ENCODE peak calls at places on chromosomes 3 and 15, in eight cellular contexts. C, P, E, Y, A, F, B and U are unnamed samples.
A peak's percentile ranks its signal among the peaks of the same experiment; 100 is the strongest.

GRCh38 chr3:26840272-26840870 is 217.8 kb downstream of the LRRC3B start:
- DNase-seq in Y (no peak), E (no peak), C (no peak), B (no peak), P (no peak), F (no peak), A (no peak), U (no peak)

GRCh38 chr3:194043516-194043915 is 92.4 kb upstream of the HES1 start:
- DNase-seq in E (peak; percentile 86), P (no peak), A (no peak), Y (peak; percentile 63), B (no peak), F (no peak), C (no peak), U (no peak)

GRCh38 chr15:41106947-41107346 is 9.1 kb downstream of the INO80 start:
- DNase-seq in C (no peak), P (no peak), A (no peak), Y (no peak), F (no peak), E (no peak), B (no peak), U (no peak)

GRCh38 chr15:62976301-62976842 is 66.2 kb upstream of the TPM1 start:
- DNase-seq in E (peak; percentile 53), A (no peak), B (no peak), Y (no peak), F (no peak), P (no peak), C (no peak), U (no peak)

GRCh38 chr3:127959873-127960272 is 44.8 kb downstream of the KBTBD12 start:
- DNase-seq in P (peak; percentile 55), B (no peak), A (no peak), F (no peak), Y (peak; percentile 20), E (peak; percentile 30), C (no peak), U (no peak)

GRCh38 chr15:78915341-78916087 is 29.3 kb downstream of the CTSH start:
- DNase-seq in B (no peak), C (no peak), E (no peak), Y (no peak), A (peak; percentile 80), P (peak; percentile 81), F (peak; percentile 55), U (peak; percentile 64)

GRCh38 chr3:52454235-52454937 is 545 bp upstream of the TNNC1 start:
- DNase-seq in A (no peak), B (no peak), E (no peak), P (peak; percentile 79), F (peak; percentile 56), Y (peak; percentile 6), C (no peak), U (peak; percentile 73)

GRCh38 chr15:78243491-78243941 is 9.2 kb upstream of the ACSBG1 start:
- DNase-seq in A (no peak), C (peak; percentile 74), Y (peak; percentile 47), E (no peak), P (peak; percentile 84), B (no peak), F (peak; percentile 57), U (peak; percentile 63)

GRCh38 chr15:101190196-101190595 is 61.7 kb downstream of the CHSY1 start:
- DNase-seq in F (no peak), P (no peak), Y (no peak), A (no peak), C (no peak), E (no peak), B (no peak), U (no peak)
- H3K4me1 ChIP-seq in F (peaks cover 90% of the 10 kb centered on the region), P (peaks cover 20% of the 10 kb centered on the region), Y (peaks cover 4% of the 10 kb centered on the region), A (peaks cover 8% of the 10 kb centered on the region), C (no peaks in the 10 kb centered on the region), E (peaks cover 28% of the 10 kb centered on the region), B (peaks cover 35% of the 10 kb centered on the region), U (peaks cover 52% of the 10 kb centered on the region)

DNA sequence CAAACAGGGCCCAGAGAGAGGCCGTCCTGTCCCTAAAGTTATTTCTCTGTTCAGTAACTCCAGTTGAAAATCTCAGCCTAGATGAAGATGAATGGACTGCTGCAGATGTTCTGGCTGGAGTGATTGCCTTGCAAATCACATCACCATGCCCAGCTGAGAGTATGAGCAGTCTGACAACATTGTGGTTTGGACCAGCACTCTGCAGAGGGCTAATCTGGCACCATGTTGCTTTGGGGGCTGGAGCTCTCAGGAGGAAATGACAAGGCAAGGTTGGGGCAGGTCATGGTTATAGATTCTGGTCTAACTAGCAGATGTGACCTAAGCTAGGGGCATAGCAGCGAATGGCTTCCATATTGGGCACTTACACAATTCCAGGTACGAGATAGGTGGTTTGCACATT is 314.2 kb downstream of the CLSTN2 start:
- DNase-seq in Y (no peak), C (no peak), F (no peak), E (no peak), B (no peak), P (no peak), A (no peak), U (peak; percentile 52)
- H3K4me1 ChIP-seq in Y (no peaks in the 10 kb centered on the region), C (peaks cover 2% of the 10 kb centered on the region), F (no peaks in the 10 kb centered on the region), E (peaks cover 10% of the 10 kb centered on the region), B (no peaks in the 10 kb centered on the region), P (no peaks in the 10 kb centered on the region), A (no peaks in the 10 kb centered on the region), U (no peaks in the 10 kb centered on the region)

GRCh38 chr3:123779646-123780231 is 104.4 kb downstream of the MYLK start:
- DNase-seq in B (no peak), P (no peak), C (no peak), E (peak; percentile 51), A (no peak), F (no peak), Y (no peak), U (no peak)

GRCh38 chr3:123781571-123782275 is 102.4 kb downstream of the MYLK start:
- DNase-seq in P (no peak), Y (no peak), B (no peak), A (no peak), F (no peak), C (no peak), E (peak; percentile 81), U (no peak)

GRCh38 chr3:123778991-123779622 is 105.0 kb downstream of the MYLK start:
- DNase-seq in F (no peak), Y (no peak), A (peak; percentile 54), B (no peak), E (no peak), P (no peak), C (peak; percentile 84), U (no peak)

GRCh38 chr3:123781138-123781537 is 103.0 kb downstream of the MYLK start:
- DNase-seq in E (no peak), F (no peak), A (no peak), B (no peak), C (no peak), Y (no peak), P (no peak), U (no peak)

DNA sequence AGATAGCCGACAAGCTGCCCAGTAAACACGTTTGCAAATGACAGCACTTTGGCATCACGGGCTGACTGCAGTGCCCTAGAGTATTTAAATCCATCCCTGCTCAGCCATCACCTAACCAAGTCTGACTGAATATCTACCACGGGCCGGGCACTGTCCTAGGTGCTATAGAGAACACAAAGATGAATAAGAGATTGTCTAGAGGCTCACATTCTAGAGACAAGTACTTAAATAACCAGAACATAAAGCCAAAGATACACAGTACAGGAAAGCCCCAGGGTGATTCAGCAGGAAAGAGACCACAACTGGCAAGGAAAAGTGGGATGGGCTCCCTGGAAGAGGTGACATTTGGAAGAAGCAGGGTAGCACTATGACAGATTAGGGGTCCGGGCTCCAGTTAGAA is 103.5 kb downstream of the MYLK start:
- DNase-seq in Y (no peak), P (no peak), E (peak; percentile 71), C (no peak), A (no peak), B (no peak), F (no peak), U (no peak)
- H3K4me1 ChIP-seq in Y (no peaks in the 10 kb centered on the region), P (no peaks in the 10 kb centered on the region), E (peaks cover 13% of the 10 kb centered on the region), C (peaks cover 2% of the 10 kb centered on the region), A (peaks cover 5% of the 10 kb centered on the region), B (no peaks in the 10 kb centered on the region), F (peaks cover 5% of the 10 kb centered on the region), U (no peaks in the 10 kb centered on the region)

DNA sequence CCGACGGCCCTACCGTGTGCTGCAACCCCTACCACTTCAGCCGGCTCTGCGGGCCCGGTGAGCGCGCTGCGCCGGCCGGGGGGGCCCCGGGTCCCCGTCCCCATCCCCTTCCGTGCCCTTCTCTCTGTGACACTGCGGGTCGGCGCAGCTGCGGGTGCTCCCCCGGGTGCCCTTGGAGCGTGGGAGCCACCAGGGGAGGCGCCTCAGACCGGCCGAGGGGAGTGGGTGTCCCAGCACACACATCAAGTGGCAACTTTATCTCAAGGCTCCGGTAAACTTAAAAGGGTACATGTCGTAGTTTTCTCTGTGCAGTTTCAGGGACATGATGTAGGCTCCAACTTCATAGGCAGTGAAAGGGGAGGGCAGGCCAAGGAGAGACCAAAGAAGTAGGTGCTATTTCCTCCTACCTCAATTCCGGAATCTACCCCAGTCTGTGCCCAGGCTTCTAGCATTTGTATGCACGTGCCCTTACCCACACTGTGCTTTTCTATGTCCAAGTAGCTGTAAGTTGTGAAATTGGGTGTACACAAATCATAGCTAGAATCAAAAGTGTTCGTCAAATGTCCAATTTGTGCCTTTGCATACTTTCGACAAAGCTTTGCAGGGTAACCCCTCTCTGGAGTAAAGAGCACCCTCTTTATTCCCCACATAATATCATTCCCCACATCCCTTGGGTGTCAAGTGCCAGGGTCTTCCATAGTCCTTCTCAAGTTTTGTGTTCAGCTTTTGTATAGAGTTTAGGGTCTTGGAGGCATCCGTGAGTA is 2.2 kb downstream of the SMAD6 start:
- DNase-seq in C (no peak), A (no peak), P (peak; percentile 52), B (no peak), F (no peak), E (no peak), Y (no peak), U (no peak)
- H3K4me1 ChIP-seq in C (no peaks in the 10 kb centered on the region), A (no peaks in the 10 kb centered on the region), P (peaks cover 4% of the 10 kb centered on the region), B (peaks cover 29% of the 10 kb centered on the region), F (peaks cover 77% of the 10 kb centered on the region), E (peaks cover 39% of the 10 kb centered on the region), Y (peaks cover 8% of the 10 kb centered on the region), U (peaks cover 11% of the 10 kb centered on the region)

DNA sequence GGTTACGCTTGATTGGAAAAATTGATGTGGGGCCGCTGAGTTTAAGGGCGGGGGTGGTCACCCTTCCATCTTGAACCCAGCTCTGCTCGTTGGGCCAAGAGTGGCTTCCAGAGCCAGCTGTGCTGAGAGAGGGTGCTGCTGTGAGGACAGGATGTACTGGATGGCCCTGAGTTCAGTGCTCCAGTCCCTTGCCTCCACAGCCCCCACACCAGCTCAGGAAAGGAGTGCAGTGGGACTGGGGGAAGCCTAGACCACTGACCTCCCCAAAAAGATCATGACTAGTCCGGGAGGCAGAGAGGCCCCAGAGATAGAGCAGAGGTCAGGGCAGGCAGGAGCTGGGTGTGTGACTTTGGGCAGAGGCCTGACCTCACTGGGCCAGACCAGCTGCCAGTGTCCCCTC is 4.0 kb upstream of the PTH1R start:
- DNase-seq in C (no peak), F (no peak), Y (no peak), A (no peak), B (no peak), E (no peak), P (no peak), U (no peak)
- H3K4me1 ChIP-seq in C (no peaks in the 10 kb centered on the region), F (peaks cover 79% of the 10 kb centered on the region), Y (no peaks in the 10 kb centered on the region), A (no peaks in the 10 kb centered on the region), B (no peaks in the 10 kb centered on the region), E (peaks cover 42% of the 10 kb centered on the region), P (peaks cover 26% of the 10 kb centered on the region), U (peaks cover 1% of the 10 kb centered on the region)